ENCODE peak calls at places on chromosomes 3 and 15, in ten cellular contexts. W is naive thymus-derived CD8-positive, alpha-beta T cell; M is T-helper 1 cell; V is fibroblast of gingiva; U is amygdala; Z is activated T-cell treated with anti-CD3 and anti-CD28 coated beads for 1 hour; E is T-cell; N is A172; X is mucosa of gallbladder; L is midbrain. I is an unnamed sample.
A peak's percentile ranks its signal among the peaks of the same experiment; 100 is the strongest.

GRCh38 chr3:48275292-48276027 is 34.6 kb downstream of the ZNF589 start:
- DNase-seq in Z (no peak), E (no peak), M (no peak), N (no peak), L (no peak), V (no peak), W (no peak), X (no peak), U (no peak), I (no peak)

GRCh38 chr3:71076361-71076997 is 507.0 kb downstream of the FOXP1 start:
- DNase-seq in N (no peak), X (no peak), U (no peak), Z (no peak), L (no peak), V (peak; percentile 55), M (no peak), E (no peak), W (no peak), I (no peak)

GRCh38 chr15:63015618-63016017 is 26.9 kb upstream of the TPM1 start:
- DNase-seq in U (no peak), M (no peak), E (no peak), X (peak; percentile 51), N (peak; percentile 86), W (no peak), V (peak; percentile 56), Z (no peak), L (no peak), I (no peak)

GRCh38 chr3:72892870-72893269 is 5.0 kb downstream of the GXYLT2 start:
- DNase-seq in N (no peak), M (no peak), V (no peak), U (no peak), X (no peak), L (no peak), W (no peak), E (no peak), Z (no peak), I (peak; percentile 28)

GRCh38 chr15:73930371-73930770 is 4.1 kb downstream of the LOXL1 start:
- DNase-seq in U (no peak), Z (no peak), M (no peak), X (peak; percentile 32), E (no peak), V (peak; percentile 82), L (no peak), W (no peak), N (peak; percentile 58), I (no peak)

GRCh38 chr3:145133281-145133680 is 1027.7 kb downstream of the PLOD2 start:
- DNase-seq in Z (no peak), X (no peak), W (no peak), N (no peak), M (no peak), E (no peak), V (no peak), L (no peak), U (no peak), I (no peak)

GRCh38 chr15:59335197-59335786 is 37.4 kb downstream of the MYO1E start:
- DNase-seq in N (no peak), L (no peak), W (no peak), M (no peak), X (no peak), E (no peak), Z (no peak), U (no peak), V (no peak), I (no peak)

GRCh38 chr15:25022233-25022632 is 67.4 kb downstream of the SNRPN start:
- DNase-seq in X (no peak), Z (no peak), V (no peak), L (no peak), U (no peak), M (no peak), N (peak; percentile 2), W (no peak), E (no peak), I (no peak)

GRCh38 chr15:73891328-73891975 is 18.1 kb downstream of the TBC1D21 start:
- DNase-seq in V (no peak), N (no peak), M (no peak), Z (no peak), U (no peak), X (no peak), E (no peak), L (no peak), W (no peak), I (no peak)

GRCh38 chr15:34116620-34117019 is 14.7 kb downstream of the PGBD4 start:
- DNase-seq in E (no peak), W (no peak), U (no peak), N (peak; percentile 14), V (no peak), Z (no peak), M (no peak), L (no peak), X (no peak), I (no peak)

GRCh38 chr3:195548496-195548895 is 5.4 kb upstream of the PPP1R2 start:
- DNase-seq in M (no peak), V (no peak), L (no peak), Z (no peak), N (no peak), E (no peak), U (no peak), W (no peak), X (no peak), I (no peak)

GRCh38 chr3:50321844-50322385 is 630 bp downstream of the HYAL2 start:
- DNase-seq in E (no peak), M (no peak), Z (no peak), U (no peak), W (no peak), L (no peak), X (no peak), V (no peak), N (no peak), I (no peak)

GRCh38 chr3:63561879-63562278 is 90.6 kb upstream of the SNTN start:
- DNase-seq in N (no peak), U (no peak), Z (no peak), L (no peak), X (no peak), W (no peak), M (no peak), V (no peak), E (no peak), I (no peak)

GRCh38 chr15:69244798-69245197 is 53.9 kb upstream of the PAQR5 start:
- DNase-seq in Z (no peak), W (no peak), M (no peak), E (no peak), N (no peak), V (no peak), X (no peak), U (no peak), L (no peak), I (no peak)

I was measured in NAMALWA.